ENCODE peak calls at places on chromosomes 12 and 14, in nine cellular contexts. Y is CD8-positive, alpha-beta T cell; B is CD8-positive, alpha-beta memory T cell; G is hippocampal formation; K is progenitor cell of endocrine pancreas; P is K562; S is activated T-cell treated with anti-CD3 and anti-CD28 coated beads, Interleukin-2, amount 50 U/mL, for 72 hours; T is SW480; I is epithelial cell of prostate. Q is an unnamed sample.

GRCh38 chr12:4849024-4849594 is 60.6 kb upstream of the KCNA1 start:
- DNase-seq in K (no peak), I (no peak), P (peak; percentile 37), G (no peak), B (no peak), T (peak; percentile 51), Y (no peak), S (peak; percentile 21), Q (peak; percentile 17)

GRCh38 chr14:93010543-93011541 is 87.9 kb downstream of the CHGA start:
- DNase-seq in K (no peak), P (peak; percentile 56), I (no peak), B (no peak), T (no peak), G (no peak), S (no peak), Y (no peak), Q (no peak)

GRCh38 chr14:53032161-53032803 is 81.4 kb upstream of the FERMT2 start:
- DNase-seq in P (no peak), S (no peak), K (no peak), B (no peak), Y (no peak), I (no peak), T (no peak), G (peak; percentile 10), Q (no peak)

GRCh38 chr12:95956557-95957145 is 13.5 kb downstream of the AMDHD1 start:
- DNase-seq in Y (no peak), G (no peak), T (no peak), I (no peak), P (no peak), S (no peak), B (no peak), K (no peak), Q (no peak)

GRCh38 chr12:129312048-129312447 is 458.8 kb downstream of the GLT1D1 start:
- DNase-seq in B (no peak), G (no peak), P (no peak), I (no peak), Y (no peak), S (no peak), K (no peak), T (no peak), Q (no peak)

GRCh38 chr12:131808744-131809371 is 19.3 kb upstream of the MMP17 start:
- DNase-seq in P (peak; percentile 37), Y (peak; percentile 46), I (no peak), B (no peak), K (no peak), G (no peak), S (peak; percentile 62), T (peak; percentile 18), Q (no peak)

GRCh38 chr12:236445-236844 is 22.5 kb upstream of the SLC6A12 start:
- DNase-seq in K (no peak), Y (no peak), T (no peak), I (no peak), G (no peak), B (no peak), P (no peak), S (no peak), Q (no peak)

GRCh38 chr12:93972411-93973208 is 175.8 kb upstream of the PLXNC1 start:
- DNase-seq in Y (no peak), I (no peak), S (no peak), G (no peak), B (no peak), P (no peak), K (no peak), T (no peak), Q (no peak)

GRCh38 chr14:65879218-65880009 is 466.9 kb downstream of the FUT8 start:
- DNase-seq in K (no peak), S (peak; percentile 10), I (peak; percentile 71), Y (no peak), P (no peak), T (no peak), B (no peak), G (no peak), Q (peak; percentile 2)

GRCh38 chr14:79837699-79838098 is 373.6 kb downstream of the DIO2 start:
- DNase-seq in Y (no peak), K (no peak), I (no peak), P (no peak), S (no peak), B (no peak), G (no peak), T (no peak), Q (no peak)

GRCh38 chr14:60482743-60483142 is 3.1 kb downstream of the C14orf39 start:
- DNase-seq in I (peak; percentile 68), G (no peak), B (no peak), K (no peak), T (peak; percentile 68), Y (no peak), P (no peak), S (no peak), Q (peak; percentile 7)

GRCh38 chr12:33605776-33606175 is 166.2 kb upstream of the SYT10 start:
- DNase-seq in Y (no peak), T (peak; percentile 39), K (no peak), B (no peak), P (peak; percentile 24), S (no peak), G (no peak), I (no peak), Q (no peak)

GRCh38 chr14:26394114-26394855 is 203.5 kb downstream of the NOVA1 start:
- DNase-seq in K (no peak), I (no peak), G (no peak), P (no peak), Y (no peak), S (no peak), T (peak; percentile 16), B (no peak), Q (peak; percentile 12)

Q was measured in Panc1.